ENCODE peak calls at places on chromosomes 5 and 9, in seven cellular contexts. H is stimulated activated CD4-positive, alpha-beta T cell treated with anti-CD3 and anti-CD28 coated beads, Interleukin-1b, Interleukin-23, amount 100 ng/mL, for 48 hours; E is NCI-H1694 treated with DMSO at 0.1 percent for 48 hours; M is BE2C; N is mammary epithelial cell; Y is activated CD4-positive, alpha-beta T cell treated with anti-CD3 and anti-CD28 coated beads, Interleukin-2, amount 50 U/mL, for 1 hour; Q is NCI-H526 treated with DMSO at 0.1 percent for 48 hours. T is an unnamed sample.

GRCh38 chr9:75488082-75488713 is 399.9 kb downstream of the OSTF1 start:
- DNase-seq in Y (no peak), E (no peak), N (no peak), Q (no peak), H (no peak), M (no peak), T (no peak)

GRCh38 chr5:84494453-84494852 is 109.8 kb upstream of the EDIL3 start:
- DNase-seq in Y (no peak), M (no peak), E (no peak), H (no peak), N (peak), Q (no peak), T (no peak)

GRCh38 chr5:9207820-9208418 is 338.0 kb downstream of the SEMA5A start:
- DNase-seq in Y (no peak), E (peak), Q (peak), M (no peak), N (peak), H (no peak), T (peak)

GRCh38 chr5:9927106-9927505 is 297.0 kb upstream of the TAS2R1 start:
- DNase-seq in H (no peak), N (no peak), M (no peak), Q (no peak), Y (no peak), E (no peak), T (no peak)

GRCh38 chr9:33233659-33234335 is 6.2 kb upstream of the SPINK4 start:
- DNase-seq in Y (no peak), E (no peak), Q (no peak), M (peak), N (peak), H (peak), T (peak)

GRCh38 chr5:138276402-138277054 is 2.1 kb upstream of the GFRA3 start:
- DNase-seq in E (no peak), Q (no peak), H (no peak), N (no peak), Y (no peak), M (no peak), T (no peak)

GRCh38 chr5:68973696-68974095 is 120.1 kb upstream of the SLC30A5 start:
- DNase-seq in Y (no peak), M (no peak), H (no peak), N (peak), E (no peak), Q (no peak), T (no peak)

GRCh38 chr9:131214931-131215330 is 61.4 kb downstream of the FAM78A start:
- DNase-seq in E (no peak), Q (no peak), H (no peak), M (no peak), Y (no peak), N (no peak), T (no peak)

GRCh38 chr5:43680286-43680685 is 77.3 kb downstream of the NNT start:
- DNase-seq in E (peak), Q (no peak), N (no peak), Y (no peak), H (no peak), M (no peak), T (peak)

GRCh38 chr5:174617910-174618309 is 106.5 kb upstream of the MSX2 start:
- DNase-seq in Q (no peak), E (no peak), N (no peak), Y (no peak), H (no peak), M (peak), T (no peak)

GRCh38 chr5:2200261-2200965 is 317.7 kb upstream of the IRX4 start:
- DNase-seq in Y (no peak), H (no peak), M (no peak), N (no peak), E (no peak), Q (no peak), T (no peak)

GRCh38 chr5:35803221-35803651 is 53.5 kb upstream of the IL7R start:
- DNase-seq in N (no peak), M (peak), Q (no peak), E (peak), Y (no peak), H (no peak), T (peak)

GRCh38 chr5:116135344-116135743 is 50.5 kb downstream of the COMMD10 start:
- DNase-seq in Y (no peak), H (peak), Q (no peak), N (no peak), E (no peak), M (no peak), T (no peak)

GRCh38 chr5:55363861-55364260 is 56.1 kb downstream of the MTREX start:
- DNase-seq in M (no peak), Q (no peak), E (no peak), Y (no peak), N (no peak), H (no peak), T (no peak)

GRCh38 chr9:120713257-120714087 is 798 bp downstream of the MEGF9 start:
- DNase-seq in N (peak), E (no peak), M (peak), H (no peak), Y (peak), Q (no peak), T (no peak)

GRCh38 chr5:56569051-56569450 is 246.3 kb upstream of the MAP3K1 start:
- DNase-seq in Y (no peak), M (no peak), E (no peak), N (no peak), H (no peak), Q (no peak), T (no peak)

GRCh38 chr5:138737494-138738265 is 15.5 kb upstream of the CTNNA1 start:
- DNase-seq in E (no peak), M (no peak), N (peak), Q (peak), H (no peak), Y (no peak), T (no peak)

GRCh38 chr9:131984564-131984963 is 95.1 kb downstream of the MED27 start:
- DNase-seq in N (no peak), Q (no peak), M (no peak), E (no peak), H (no peak), Y (no peak), T (no peak)

GRCh38 chr5:115329475-115329874 is 33.0 kb upstream of the CCDC112 start:
- DNase-seq in Y (no peak), Q (no peak), E (no peak), M (peak), H (no peak), N (no peak), T (no peak)

GRCh38 chr9:136808075-136808780 is 480 bp downstream of the RABL6 start:
- DNase-seq in Q (peak), M (peak), H (no peak), Y (peak), N (no peak), E (no peak), T (no peak)

GRCh38 chr9:113577525-113578261 is 114.2 kb downstream of the RGS3 start:
- DNase-seq in H (no peak), E (no peak), N (peak), Y (no peak), Q (no peak), M (peak), T (no peak)

T was measured in NCI-H446 treated with DMSO at 0.1 percent for 48 hours.